ENCODE peak calls at places on chromosomes 12 and 14, in five cellular contexts. One of them, this sample, is unnamed.

GRCh38 chr12:114480309-114481199 is 74.6 kb upstream of the TBX5 start:
- DNase-seq in body of pancreas: no peak
- DNase-seq in choroid plexus epithelial cell: peak
- DNase-seq in transverse colon: no peak
- DNase-seq in heart left ventricle: no peak
- DNase-seq in this sample: no peak

GRCh38 chr14:101973356-101973755 is 9.0 kb downstream of the DYNC1H1 start:
- DNase-seq in body of pancreas: no peak
- DNase-seq in choroid plexus epithelial cell: no peak
- DNase-seq in transverse colon: no peak
- DNase-seq in heart left ventricle: no peak
- DNase-seq in this sample: no peak

GRCh38 chr12:111126331-111126730 is 206.0 kb upstream of the MYL2 start:
- DNase-seq in heart left ventricle: no peak
- DNase-seq in transverse colon: no peak
- DNase-seq in choroid plexus epithelial cell: no peak
- DNase-seq in body of pancreas: no peak
- DNase-seq in this sample: no peak

GRCh38 chr14:88258026-88258425 is 65.0 kb downstream of the KCNK10 start:
- DNase-seq in choroid plexus epithelial cell: no peak
- DNase-seq in transverse colon: no peak
- DNase-seq in heart left ventricle: no peak
- DNase-seq in body of pancreas: no peak
- DNase-seq in this sample: no peak

GRCh38 chr12:49868449-49868848 is 25.5 kb upstream of the BCDIN3D start:
- DNase-seq in choroid plexus epithelial cell: no peak
- DNase-seq in heart left ventricle: no peak
- DNase-seq in body of pancreas: no peak
- DNase-seq in transverse colon: no peak
- DNase-seq in this sample: peak

GRCh38 chr14:38618514-38618913 is 362.6 kb upstream of the CLEC14A start:
- DNase-seq in choroid plexus epithelial cell: no peak
- DNase-seq in transverse colon: no peak
- DNase-seq in heart left ventricle: no peak
- DNase-seq in body of pancreas: no peak
- DNase-seq in this sample: no peak

GRCh38 chr12:51335931-51336330 is 10.5 kb downstream of the CELA1 start:
- DNase-seq in body of pancreas: no peak
- DNase-seq in transverse colon: no peak
- DNase-seq in heart left ventricle: no peak
- DNase-seq in choroid plexus epithelial cell: no peak
- DNase-seq in this sample: no peak

GRCh38 chr14:53462931-53463778 is 310.0 kb upstream of the DDHD1 start:
- DNase-seq in body of pancreas: no peak
- DNase-seq in heart left ventricle: no peak
- DNase-seq in transverse colon: no peak
- DNase-seq in choroid plexus epithelial cell: no peak
- DNase-seq in this sample: no peak

GRCh38 chr12:121866331-121866730 is 7.7 kb upstream of the HPD start:
- DNase-seq in transverse colon: no peak
- DNase-seq in body of pancreas: no peak
- DNase-seq in heart left ventricle: no peak
- DNase-seq in choroid plexus epithelial cell: no peak
- DNase-seq in this sample: no peak

GRCh38 chr12:127292736-127293135 is 974.2 kb upstream of the TMEM132C start:
- DNase-seq in body of pancreas: no peak
- DNase-seq in choroid plexus epithelial cell: no peak
- DNase-seq in transverse colon: no peak
- DNase-seq in heart left ventricle: no peak
- DNase-seq in this sample: no peak

GRCh38 chr14:67508973-67509372 is 20.5 kb upstream of the TMEM229B start:
- DNase-seq in body of pancreas: no peak
- DNase-seq in choroid plexus epithelial cell: no peak
- DNase-seq in heart left ventricle: no peak
- DNase-seq in transverse colon: no peak
- DNase-seq in this sample: no peak

GRCh38 chr12:53955776-53956250 is 1.1 kb downstream of the HOXC12 start:
- DNase-seq in choroid plexus epithelial cell: no peak
- DNase-seq in heart left ventricle: no peak
- DNase-seq in transverse colon: no peak
- DNase-seq in body of pancreas: no peak
- DNase-seq in this sample: no peak

GRCh38 chr12:115070313-115070712 is 386.3 kb upstream of the TBX3 start:
- DNase-seq in transverse colon: no peak
- DNase-seq in heart left ventricle: no peak
- DNase-seq in body of pancreas: no peak
- DNase-seq in choroid plexus epithelial cell: no peak
- DNase-seq in this sample: no peak

GRCh38 chr12:75437564-75437963 is 43.0 kb upstream of the GLIPR1 start:
- DNase-seq in choroid plexus epithelial cell: peak
- DNase-seq in heart left ventricle: no peak
- DNase-seq in body of pancreas: no peak
- DNase-seq in transverse colon: no peak
- DNase-seq in this sample: no peak

GRCh38 chr12:43736921-43737440 is 21.6 kb downstream of the PUS7L start:
- DNase-seq in transverse colon: no peak
- DNase-seq in choroid plexus epithelial cell: no peak
- DNase-seq in heart left ventricle: no peak
- DNase-seq in body of pancreas: no peak
- DNase-seq in this sample: no peak

GRCh38 chr14:55427439-55427838 is 13.0 kb downstream of the TBPL2 start:
- DNase-seq in heart left ventricle: no peak
- DNase-seq in body of pancreas: no peak
- DNase-seq in transverse colon: no peak
- DNase-seq in choroid plexus epithelial cell: no peak
- DNase-seq in this sample: no peak

GRCh38 chr14:104395941-104396681 is 183.5 kb upstream of the C14orf180 start:
- DNase-seq in body of pancreas: no peak
- DNase-seq in choroid plexus epithelial cell: no peak
- DNase-seq in heart left ventricle: no peak
- DNase-seq in transverse colon: no peak
- DNase-seq in this sample: no peak

GRCh38 chr14:67551123-67551522 is 18.0 kb downstream of the PLEKHH1 start:
- DNase-seq in heart left ventricle: no peak
- DNase-seq in choroid plexus epithelial cell: no peak
- DNase-seq in body of pancreas: no peak
- DNase-seq in transverse colon: no peak
- DNase-seq in this sample: no peak

GRCh38 chr12:113794774-113795173 is 171.4 kb downstream of the RBM19 start:
- DNase-seq in heart left ventricle: no peak
- DNase-seq in choroid plexus epithelial cell: no peak
- DNase-seq in transverse colon: no peak
- DNase-seq in body of pancreas: no peak
- DNase-seq in this sample: no peak

GRCh38 chr12:114812858-114813761 is 129.1 kb upstream of the TBX3 start:
- DNase-seq in transverse colon: no peak
- DNase-seq in choroid plexus epithelial cell: peak
- DNase-seq in body of pancreas: no peak
- DNase-seq in heart left ventricle: no peak
- DNase-seq in this sample: peak

GRCh38 chr14:92677087-92677668 is 71.2 kb downstream of the LGMN start:
- DNase-seq in transverse colon: no peak
- DNase-seq in choroid plexus epithelial cell: no peak
- DNase-seq in body of pancreas: no peak
- DNase-seq in heart left ventricle: no peak
- DNase-seq in this sample: no peak

GRCh38 chr12:110874351-110874750 is 27.6 kb downstream of the CCDC63 start:
- DNase-seq in choroid plexus epithelial cell: no peak
- DNase-seq in body of pancreas: no peak
- DNase-seq in heart left ventricle: no peak
- DNase-seq in transverse colon: no peak
- DNase-seq in this sample: no peak

GRCh38 chr14:55446833-55447232 is 6.4 kb upstream of the TBPL2 start:
- DNase-seq in transverse colon: no peak
- DNase-seq in body of pancreas: no peak
- DNase-seq in choroid plexus epithelial cell: peak
- DNase-seq in heart left ventricle: no peak
- DNase-seq in this sample: peak

GRCh38 chr14:96052541-96053105 is 13.5 kb downstream of the C14orf132 start:
- DNase-seq in choroid plexus epithelial cell: no peak
- DNase-seq in heart left ventricle: no peak
- DNase-seq in transverse colon: no peak
- DNase-seq in body of pancreas: no peak
- DNase-seq in this sample: no peak

GRCh38 chr14:75247286-75247922 is 31.2 kb upstream of the FOS start:
- DNase-seq in body of pancreas: no peak
- DNase-seq in transverse colon: peak
- DNase-seq in choroid plexus epithelial cell: no peak
- DNase-seq in heart left ventricle: no peak
- DNase-seq in this sample: no peak
- H3K4me3 ChIP-seq in body of pancreas: no peak
- H3K4me3 ChIP-seq in transverse colon: no peak
- H3K4me3 ChIP-seq in choroid plexus epithelial cell: no peak
- H3K4me3 ChIP-seq in heart left ventricle: no peak
- H3K4me3 ChIP-seq in this sample: no peak

DNA sequence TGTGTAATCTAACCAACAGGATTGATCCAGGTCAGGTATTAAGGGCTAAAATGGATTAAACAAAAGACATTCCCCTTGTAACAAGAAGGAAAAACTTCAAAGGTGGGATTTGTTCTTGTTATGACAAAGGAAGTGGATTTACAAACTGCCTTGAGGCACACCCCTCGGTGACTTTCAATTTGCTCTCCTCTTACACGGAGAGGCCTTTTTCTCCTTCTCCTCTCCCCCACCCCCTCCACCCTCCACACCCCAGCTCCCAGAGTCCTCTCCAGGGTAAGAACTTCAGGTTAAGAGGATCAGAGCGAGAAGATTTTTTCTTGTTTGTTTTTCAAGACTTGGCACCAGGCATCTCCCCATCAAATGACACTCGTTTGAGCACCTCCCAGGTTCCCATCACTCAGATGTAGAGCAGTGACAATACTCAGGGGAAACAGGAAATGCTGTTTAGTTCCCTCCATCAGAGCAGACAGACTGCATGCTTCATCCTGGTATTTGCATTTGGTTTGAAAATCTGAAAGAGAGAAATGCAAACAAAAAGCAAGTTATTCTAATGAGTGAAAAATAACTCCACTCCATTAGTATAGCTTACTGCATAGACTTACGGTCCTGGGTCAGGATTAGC is 77.6 kb upstream of the TMEM260 start:
- DNase-seq in transverse colon: no peak
- DNase-seq in heart left ventricle: no peak
- DNase-seq in choroid plexus epithelial cell: no peak
- DNase-seq in body of pancreas: no peak
- DNase-seq in this sample: no peak
- H3K4me3 ChIP-seq in transverse colon: no peak
- H3K4me3 ChIP-seq in heart left ventricle: no peak
- H3K4me3 ChIP-seq in choroid plexus epithelial cell: no peak
- H3K4me3 ChIP-seq in body of pancreas: no peak
- H3K4me3 ChIP-seq in this sample: no peak

DNA sequence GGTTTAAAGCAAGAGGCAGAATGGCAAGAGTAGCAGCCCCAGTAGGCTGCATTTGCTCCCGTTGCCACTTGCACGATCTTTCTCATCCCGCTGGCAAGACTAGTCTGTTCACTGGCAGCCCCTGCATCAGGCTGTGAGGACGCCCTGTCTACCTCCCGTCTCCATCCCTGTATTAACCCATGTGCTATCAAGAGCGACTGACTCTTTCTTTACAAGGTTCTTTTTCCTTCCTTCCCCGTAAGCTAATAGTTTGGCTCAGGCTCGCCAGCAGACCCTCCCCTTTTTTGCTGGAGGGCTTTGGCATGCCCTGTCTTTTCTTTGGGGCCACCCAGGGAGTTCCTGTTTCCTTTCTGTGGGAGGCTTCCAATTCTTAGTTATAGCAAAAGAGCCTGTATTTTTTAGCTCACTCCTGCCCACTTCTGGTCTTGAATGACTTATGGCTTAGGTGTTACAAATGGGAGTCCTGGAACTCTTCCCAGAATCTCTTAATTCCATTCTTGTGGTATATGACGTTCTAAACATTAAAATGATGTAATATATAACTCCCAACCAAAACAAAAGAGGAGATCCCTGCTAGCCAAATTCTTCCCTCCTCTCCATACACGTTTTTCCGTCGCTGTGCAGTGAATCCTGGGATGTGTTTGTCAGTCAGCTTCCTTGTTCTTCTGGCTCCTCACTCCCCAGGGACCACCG is 149.0 kb downstream of the PRKCH start:
- DNase-seq in heart left ventricle: peak
- DNase-seq in choroid plexus epithelial cell: peak
- DNase-seq in transverse colon: no peak
- DNase-seq in body of pancreas: peak
- DNase-seq in this sample: no peak
- H3K4me3 ChIP-seq in heart left ventricle: peak
- H3K4me3 ChIP-seq in choroid plexus epithelial cell: peak
- H3K4me3 ChIP-seq in transverse colon: no peak
- H3K4me3 ChIP-seq in body of pancreas: no peak
- H3K4me3 ChIP-seq in this sample: no peak

GRCh38 chr12:12266389-12266872 is 413 bp downstream of the LRP6 start:
- DNase-seq in transverse colon: peak
- DNase-seq in heart left ventricle: peak
- DNase-seq in choroid plexus epithelial cell: no peak
- DNase-seq in body of pancreas: no peak
- DNase-seq in this sample: peak

GRCh38 chr12:12265571-12266388 is 1.1 kb downstream of the LRP6 start:
- DNase-seq in heart left ventricle: no peak
- DNase-seq in body of pancreas: no peak
- DNase-seq in choroid plexus epithelial cell: peak
- DNase-seq in transverse colon: no peak
- DNase-seq in this sample: no peak

GRCh38 chr12:12270226-12270625 is 3.4 kb upstream of the LRP6 start:
- DNase-seq in transverse colon: no peak
- DNase-seq in choroid plexus epithelial cell: no peak
- DNase-seq in body of pancreas: no peak
- DNase-seq in heart left ventricle: no peak
- DNase-seq in this sample: no peak

GRCh38 chr12:12266873-12267634 is at the start of gene LRP6:
- DNase-seq in choroid plexus epithelial cell: peak
- DNase-seq in heart left ventricle: peak
- DNase-seq in body of pancreas: peak
- DNase-seq in transverse colon: peak
- DNase-seq in this sample: peak

DNA sequence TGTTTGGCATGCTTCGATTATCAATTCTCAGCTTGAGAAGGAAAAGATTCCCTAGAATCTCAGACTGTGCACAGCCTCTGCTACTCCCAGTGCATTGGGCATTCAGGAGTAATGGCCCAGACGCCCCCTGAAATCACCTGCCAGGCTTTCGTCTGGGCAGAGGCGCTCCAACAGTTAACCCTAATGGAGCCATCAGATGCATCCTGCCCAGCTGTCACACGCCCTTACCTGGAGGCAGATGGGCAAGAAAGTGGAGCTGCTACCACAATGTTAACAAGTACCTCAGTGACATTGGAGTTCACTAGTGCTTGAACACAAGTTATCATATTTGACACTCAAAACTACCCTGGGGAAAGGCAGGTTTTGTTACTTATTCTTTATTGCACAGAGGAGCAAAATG is 957 bp upstream of the LRP6 start:
- DNase-seq in transverse colon: no peak
- DNase-seq in body of pancreas: no peak
- DNase-seq in choroid plexus epithelial cell: no peak
- DNase-seq in heart left ventricle: no peak
- DNase-seq in this sample: no peak
- H3K4me3 ChIP-seq in transverse colon: peak
- H3K4me3 ChIP-seq in body of pancreas: peak
- H3K4me3 ChIP-seq in choroid plexus epithelial cell: peak
- H3K4me3 ChIP-seq in heart left ventricle: peak
- H3K4me3 ChIP-seq in this sample: peak